ENCODE peak calls at places on chromosomes 2 and 18, in seven cellular contexts. One of them, this sample, is unnamed.
A peak's percentile ranks its signal among the peaks of the same experiment; 100 is the strongest.

GRCh38 chr2:217262916-217263315 is 403.1 kb upstream of the TNP1 start:
- DNase-seq in spleen: no peak
- DNase-seq in adrenal gland: no peak
- DNase-seq in ovary: no peak
- DNase-seq in breast epithelium: no peak
- DNase-seq in gastrocnemius medialis: no peak
- DNase-seq in endothelial cell of umbilical vein: no peak
- DNase-seq in this sample: no peak

GRCh38 chr2:203705184-203705583 is 1.3 kb upstream of the CD28 start:
- DNase-seq in ovary: no peak
- DNase-seq in spleen: no peak
- DNase-seq in endothelial cell of umbilical vein: no peak
- DNase-seq in breast epithelium: no peak
- DNase-seq in adrenal gland: no peak
- DNase-seq in gastrocnemius medialis: no peak
- DNase-seq in this sample: no peak

GRCh38 chr2:162750033-162750432 is 88.5 kb downstream of the KCNH7 start:
- DNase-seq in breast epithelium: no peak
- DNase-seq in gastrocnemius medialis: no peak
- DNase-seq in adrenal gland: no peak
- DNase-seq in spleen: no peak
- DNase-seq in ovary: no peak
- DNase-seq in endothelial cell of umbilical vein: no peak
- DNase-seq in this sample: no peak

GRCh38 chr18:40877096-40877495 is 1077.9 kb upstream of the PIK3C3 start:
- DNase-seq in ovary: no peak
- DNase-seq in breast epithelium: no peak
- DNase-seq in spleen: no peak
- DNase-seq in gastrocnemius medialis: no peak
- DNase-seq in adrenal gland: no peak
- DNase-seq in endothelial cell of umbilical vein: peak; percentile 5
- DNase-seq in this sample: no peak

GRCh38 chr2:152336854-152337510 is 2.0 kb downstream of the FMNL2 start:
- DNase-seq in ovary: peak; percentile 53
- DNase-seq in adrenal gland: peak; percentile 44
- DNase-seq in gastrocnemius medialis: peak; percentile 54
- DNase-seq in spleen: no peak
- DNase-seq in breast epithelium: no peak
- DNase-seq in endothelial cell of umbilical vein: no peak
- DNase-seq in this sample: no peak

GRCh38 chr18:80147418-80148315 is 38.6 kb downstream of the ADNP2 start:
- DNase-seq in spleen: peak; percentile 91
- DNase-seq in ovary: peak; percentile 90
- DNase-seq in endothelial cell of umbilical vein: peak; percentile 76
- DNase-seq in adrenal gland: peak; percentile 90
- DNase-seq in breast epithelium: peak; percentile 78
- DNase-seq in gastrocnemius medialis: peak; percentile 73
- DNase-seq in this sample: peak; percentile 95

GRCh38 chr2:177651833-177652232 is 259.3 kb downstream of the AGPS start:
- DNase-seq in ovary: no peak
- DNase-seq in adrenal gland: no peak
- DNase-seq in spleen: no peak
- DNase-seq in breast epithelium: no peak
- DNase-seq in endothelial cell of umbilical vein: peak; percentile 17
- DNase-seq in gastrocnemius medialis: no peak
- DNase-seq in this sample: no peak

GRCh38 chr2:120624738-120625446 is 110.8 kb upstream of the GLI2 start:
- DNase-seq in gastrocnemius medialis: no peak
- DNase-seq in endothelial cell of umbilical vein: no peak
- DNase-seq in ovary: no peak
- DNase-seq in adrenal gland: no peak
- DNase-seq in spleen: peak; percentile 64
- DNase-seq in breast epithelium: no peak
- DNase-seq in this sample: no peak

GRCh38 chr2:84435331-84436081 is 23.6 kb downstream of the SUCLG1 start:
- DNase-seq in breast epithelium: no peak
- DNase-seq in adrenal gland: peak; percentile 23
- DNase-seq in endothelial cell of umbilical vein: no peak
- DNase-seq in ovary: no peak
- DNase-seq in gastrocnemius medialis: no peak
- DNase-seq in spleen: no peak
- DNase-seq in this sample: no peak

GRCh38 chr2:218398437-218399390 is 954 bp upstream of the CTDSP1 start:
- DNase-seq in endothelial cell of umbilical vein: peak; percentile 54
- DNase-seq in spleen: peak; percentile 96
- DNase-seq in gastrocnemius medialis: peak; percentile 76
- DNase-seq in breast epithelium: peak; percentile 82
- DNase-seq in adrenal gland: peak; percentile 80
- DNase-seq in ovary: peak; percentile 88
- DNase-seq in this sample: peak; percentile 96

GRCh38 chr18:62182220-62182619 is 4.6 kb downstream of the PIGN start:
- DNase-seq in ovary: no peak
- DNase-seq in adrenal gland: no peak
- DNase-seq in endothelial cell of umbilical vein: no peak
- DNase-seq in spleen: no peak
- DNase-seq in breast epithelium: no peak
- DNase-seq in gastrocnemius medialis: no peak
- DNase-seq in this sample: no peak

GRCh38 chr2:234292205-234292954 is 204.5 kb downstream of the ARL4C start:
- DNase-seq in endothelial cell of umbilical vein: peak; percentile 5
- DNase-seq in spleen: no peak
- DNase-seq in adrenal gland: no peak
- DNase-seq in ovary: no peak
- DNase-seq in breast epithelium: no peak
- DNase-seq in gastrocnemius medialis: no peak
- DNase-seq in this sample: no peak

GRCh38 chr2:234290196-234290595 is 206.7 kb downstream of the ARL4C start:
- DNase-seq in breast epithelium: no peak
- DNase-seq in ovary: no peak
- DNase-seq in endothelial cell of umbilical vein: no peak
- DNase-seq in spleen: no peak
- DNase-seq in gastrocnemius medialis: no peak
- DNase-seq in adrenal gland: no peak
- DNase-seq in this sample: no peak

GRCh38 chr2:234292955-234293228 is 204.0 kb downstream of the ARL4C start:
- DNase-seq in ovary: no peak
- DNase-seq in gastrocnemius medialis: no peak
- DNase-seq in adrenal gland: no peak
- DNase-seq in endothelial cell of umbilical vein: no peak
- DNase-seq in breast epithelium: no peak
- DNase-seq in spleen: no peak
- DNase-seq in this sample: no peak

GRCh38 chr2:234290671-234291070 is 206.2 kb downstream of the ARL4C start:
- DNase-seq in spleen: peak; percentile 90
- DNase-seq in adrenal gland: peak; percentile 39
- DNase-seq in gastrocnemius medialis: peak; percentile 45
- DNase-seq in breast epithelium: no peak
- DNase-seq in endothelial cell of umbilical vein: peak; percentile 20
- DNase-seq in ovary: no peak
- DNase-seq in this sample: peak; percentile 49

GRCh38 chr2:234291765-234292204 is 205.1 kb downstream of the ARL4C start:
- DNase-seq in spleen: no peak
- DNase-seq in ovary: no peak
- DNase-seq in gastrocnemius medialis: peak; percentile 30
- DNase-seq in endothelial cell of umbilical vein: peak; percentile 31
- DNase-seq in adrenal gland: peak; percentile 40
- DNase-seq in breast epithelium: no peak
- DNase-seq in this sample: peak; percentile 38
- H3K4me3 ChIP-seq in spleen: no peak overlapping the region
- H3K4me3 ChIP-seq in ovary: no peak overlapping the region
- H3K4me3 ChIP-seq in gastrocnemius medialis: no peak overlapping the region
- H3K4me3 ChIP-seq in endothelial cell of umbilical vein: no peak overlapping the region
- H3K4me3 ChIP-seq in adrenal gland: no peak overlapping the region
- H3K4me3 ChIP-seq in breast epithelium: no peak overlapping the region
- H3K4me3 ChIP-seq in this sample: no peak overlapping the region

DNA sequence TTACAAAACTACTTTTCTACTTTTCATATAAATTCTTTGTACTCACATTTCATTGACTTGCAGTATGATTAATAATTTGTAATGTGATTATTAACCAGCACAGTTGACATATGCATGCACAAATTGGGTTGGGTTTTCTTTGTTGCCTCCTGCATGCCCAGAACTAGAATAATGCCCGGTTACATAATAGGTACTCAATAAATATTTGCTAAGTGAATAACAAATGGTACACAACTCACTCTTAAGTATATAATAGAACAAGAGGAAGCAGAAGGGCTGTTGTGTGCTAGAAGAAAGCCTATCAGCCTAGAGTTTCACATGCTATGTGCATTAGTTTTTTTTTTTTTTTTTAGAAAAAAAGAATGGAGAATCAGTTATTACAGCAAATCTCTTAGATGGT is 9.3 kb downstream of the RDH14 start:
- DNase-seq in gastrocnemius medialis: no peak
- DNase-seq in endothelial cell of umbilical vein: no peak
- DNase-seq in spleen: no peak
- DNase-seq in adrenal gland: no peak
- DNase-seq in ovary: no peak
- DNase-seq in breast epithelium: no peak
- DNase-seq in this sample: no peak
- TF ChIP-seq POLR2A in gastrocnemius medialis: no peak
- TF ChIP-seq POLR2A in endothelial cell of umbilical vein: no peak
- TF ChIP-seq POLR2A in spleen: no peak
- TF ChIP-seq POLR2A in adrenal gland: no peak
- TF ChIP-seq POLR2A in ovary: no peak
- TF ChIP-seq POLR2A in breast epithelium: no peak
- TF ChIP-seq POLR2A in this sample: no peak

GRCh38 chr18:11851156-11852047 is at the start of gene CHMP1B:
- DNase-seq in gastrocnemius medialis: peak; percentile 99
- DNase-seq in ovary: peak; percentile 98
- DNase-seq in endothelial cell of umbilical vein: peak; percentile 98
- DNase-seq in spleen: peak; percentile 100
- DNase-seq in adrenal gland: peak; percentile 99
- DNase-seq in breast epithelium: peak; percentile 98
- DNase-seq in this sample: peak; percentile 100
- TF ChIP-seq CTCF in gastrocnemius medialis: no peak
- TF ChIP-seq CTCF in ovary: peak; percentile 29
- TF ChIP-seq CTCF in endothelial cell of umbilical vein: no peak
- TF ChIP-seq CTCF in spleen: peak; percentile 10
- TF ChIP-seq CTCF in adrenal gland: no peak
- TF ChIP-seq CTCF in breast epithelium: no peak
- TF ChIP-seq CTCF in this sample: no peak

GRCh38 chr2:26299488-26300092 is 46.4 kb upstream of the SELENOI start:
- DNase-seq in endothelial cell of umbilical vein: peak; percentile 76
- DNase-seq in spleen: no peak
- DNase-seq in breast epithelium: no peak
- DNase-seq in ovary: peak; percentile 46
- DNase-seq in gastrocnemius medialis: no peak
- DNase-seq in adrenal gland: peak; percentile 43
- DNase-seq in this sample: no peak

GRCh38 chr2:26300234-26300641 is 45.7 kb upstream of the SELENOI start:
- DNase-seq in adrenal gland: no peak
- DNase-seq in breast epithelium: no peak
- DNase-seq in gastrocnemius medialis: no peak
- DNase-seq in spleen: no peak
- DNase-seq in endothelial cell of umbilical vein: peak; percentile 57
- DNase-seq in ovary: peak; percentile 48
- DNase-seq in this sample: no peak

GRCh38 chr2:26298286-26298637 is 47.7 kb upstream of the SELENOI start:
- DNase-seq in ovary: no peak
- DNase-seq in gastrocnemius medialis: no peak
- DNase-seq in adrenal gland: no peak
- DNase-seq in breast epithelium: no peak
- DNase-seq in endothelial cell of umbilical vein: peak; percentile 11
- DNase-seq in spleen: no peak
- DNase-seq in this sample: no peak

GRCh38 chr2:26297061-26297460 is 48.9 kb upstream of the SELENOI start:
- DNase-seq in ovary: no peak
- DNase-seq in breast epithelium: no peak
- DNase-seq in endothelial cell of umbilical vein: no peak
- DNase-seq in spleen: no peak
- DNase-seq in gastrocnemius medialis: no peak
- DNase-seq in adrenal gland: no peak
- DNase-seq in this sample: no peak

GRCh38 chr2:26298638-26299393 is 47.1 kb upstream of the SELENOI start:
- DNase-seq in spleen: peak; percentile 80
- DNase-seq in gastrocnemius medialis: peak; percentile 32
- DNase-seq in breast epithelium: no peak
- DNase-seq in adrenal gland: peak; percentile 62
- DNase-seq in endothelial cell of umbilical vein: peak; percentile 75
- DNase-seq in ovary: peak; percentile 68
- DNase-seq in this sample: peak; percentile 88
- H3K4me3 ChIP-seq in spleen: peak overlapping the region; percentile 62
- H3K4me3 ChIP-seq in gastrocnemius medialis: peak overlapping the region; percentile 66
- H3K4me3 ChIP-seq in breast epithelium: peak overlapping the region; percentile 61
- H3K4me3 ChIP-seq in adrenal gland: peak overlapping the region; percentile 64
- H3K4me3 ChIP-seq in endothelial cell of umbilical vein: peak overlapping the region; percentile 60
- H3K4me3 ChIP-seq in ovary: peak overlapping the region; percentile 52
- H3K4me3 ChIP-seq in this sample: peak overlapping the region; percentile 16

GRCh38 chr2:124296470-124296869 is 271.4 kb downstream of the CNTNAP5 start:
- DNase-seq in gastrocnemius medialis: no peak
- DNase-seq in endothelial cell of umbilical vein: no peak
- DNase-seq in adrenal gland: no peak
- DNase-seq in spleen: no peak
- DNase-seq in ovary: no peak
- DNase-seq in breast epithelium: no peak
- DNase-seq in this sample: no peak
- TF ChIP-seq POLR2A in gastrocnemius medialis: no peak
- TF ChIP-seq POLR2A in endothelial cell of umbilical vein: no peak
- TF ChIP-seq POLR2A in adrenal gland: no peak
- TF ChIP-seq POLR2A in spleen: no peak
- TF ChIP-seq POLR2A in ovary: no peak
- TF ChIP-seq POLR2A in breast epithelium: no peak
- TF ChIP-seq POLR2A in this sample: no peak

DNA sequence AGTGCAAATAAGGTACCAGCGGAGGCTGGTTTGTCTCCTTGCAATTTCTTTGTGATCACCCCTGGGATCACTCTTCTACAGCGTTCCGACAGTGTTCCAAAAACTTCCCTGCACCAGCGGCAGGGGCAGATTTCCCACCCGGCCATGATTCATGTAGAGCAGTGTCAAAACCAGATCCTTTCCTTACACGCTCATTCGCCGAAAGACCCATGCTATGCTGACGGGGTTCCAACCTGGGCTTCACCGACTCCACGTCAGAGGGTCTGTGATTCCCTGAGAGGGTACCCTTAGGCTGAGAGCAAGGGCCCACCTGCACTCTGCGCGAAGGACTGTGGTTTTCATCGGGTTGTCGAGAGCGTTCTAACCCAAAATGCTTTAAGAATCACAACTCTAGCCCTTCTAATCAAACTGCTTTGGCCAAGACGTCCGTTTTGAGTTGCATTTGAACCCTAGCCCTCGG is 379 bp upstream of the TTC27 start:
- DNase-seq in adrenal gland: peak; percentile 73
- DNase-seq in breast epithelium: no peak
- DNase-seq in ovary: peak; percentile 56
- DNase-seq in spleen: peak; percentile 82
- DNase-seq in endothelial cell of umbilical vein: no peak
- DNase-seq in gastrocnemius medialis: peak; percentile 42
- DNase-seq in this sample: peak; percentile 25
- TF ChIP-seq CTCF in adrenal gland: peak; percentile 34
- TF ChIP-seq CTCF in breast epithelium: peak; percentile 22
- TF ChIP-seq CTCF in ovary: no peak
- TF ChIP-seq CTCF in spleen: no peak
- TF ChIP-seq CTCF in endothelial cell of umbilical vein: no peak
- TF ChIP-seq CTCF in gastrocnemius medialis: no peak
- TF ChIP-seq CTCF in this sample: no peak

This sample was measured in lower leg skin.